ENCODE peak calls at places on chromosomes 3 and 15, in six cellular contexts. K is left ventricle myocardium inferior; J is neural progenitor cell; L is foreskin fibroblast; Z is CD4-positive, alpha-beta T cell; O is GM13976. M is an unnamed sample.

GRCh38 chr15:83200589-83200988 is 7.0 kb downstream of the HDGFL3 start:
- DNase-seq in K (no peak), J (no peak), L (no peak), Z (no peak), O (no peak), M (no peak)

GRCh38 chr3:128846501-128846900 is 32.9 kb upstream of the ACAD9 start:
- DNase-seq in K (no peak), J (no peak), L (no peak), Z (no peak), O (no peak), M (peak)

GRCh38 chr3:59116138-59116537 is 66.3 kb upstream of the CFAP20DC start:
- DNase-seq in K (no peak), J (no peak), L (peak), Z (no peak), O (no peak), M (no peak)

GRCh38 chr3:113730550-113730949 is 15.5 kb downstream of the NAA50 start:
- DNase-seq in K (no peak), J (no peak), L (no peak), Z (no peak), O (no peak), M (no peak)

GRCh38 chr15:57079446-57079845 is 161.0 kb downstream of the TCF12 start:
- DNase-seq in K (no peak), J (peak), L (no peak), Z (peak), O (no peak), M (peak)

GRCh38 chr3:128328546-128329458 is 137.9 kb downstream of the DNAJB8 start:
- DNase-seq in K (no peak), J (no peak), L (no peak), Z (no peak), O (no peak), M (no peak)

GRCh38 chr3:143600762-143601161 is 247.5 kb downstream of the SLC9A9 start:
- DNase-seq in K (no peak), J (no peak), L (no peak), Z (no peak), O (no peak), M (no peak)

GRCh38 chr3:108180214-108180613 is 42.0 kb downstream of the IFT57 start:
- DNase-seq in K (no peak), J (no peak), L (peak), Z (no peak), O (no peak), M (no peak)

GRCh38 chr15:43941555-43941954 is 114.8 kb downstream of the WDR76 start:
- DNase-seq in K (no peak), J (no peak), L (no peak), Z (no peak), O (peak), M (no peak)

GRCh38 chr15:27127834-27128570 is 157.0 kb downstream of the GABRG3 start:
- DNase-seq in K (no peak), J (no peak), L (no peak), Z (no peak), O (no peak), M (no peak)

GRCh38 chr3:195916291-195916690 is 7.9 kb upstream of the TNK2 start:
- DNase-seq in K (peak), J (no peak), L (no peak), Z (no peak), O (no peak), M (no peak)

GRCh38 chr3:73508330-73508954 is 116.3 kb downstream of the PDZRN3 start:
- DNase-seq in K (no peak), J (peak), L (peak), Z (no peak), O (peak), M (peak)

GRCh38 chr15:95277266-95277665 is 1045.9 kb downstream of the MCTP2 start:
- DNase-seq in K (no peak), J (no peak), L (peak), Z (no peak), O (no peak), M (no peak)

GRCh38 chr3:107997666-107998065 is 93.2 kb downstream of the CD47 start:
- DNase-seq in K (no peak), J (no peak), L (peak), Z (no peak), O (no peak), M (no peak)

GRCh38 chr3:187661267-187661666 is 8.9 kb downstream of the SST start:
- DNase-seq in K (no peak), J (no peak), L (no peak), Z (no peak), O (no peak), M (no peak)

GRCh38 chr3:110583373-110583935 is 488.2 kb upstream of the NECTIN3 start:
- DNase-seq in K (no peak), J (peak), L (peak), Z (no peak), O (no peak), M (no peak)

GRCh38 chr3:14253022-14253761 is 74.6 kb downstream of the LSM3 start:
- DNase-seq in K (no peak), J (no peak), L (peak), Z (no peak), O (no peak), M (no peak)

GRCh38 chr3:46892285-46893145 is 15.0 kb downstream of the PTH1R start:
- DNase-seq in K (peak), J (peak), L (peak), Z (no peak), O (no peak), M (no peak)

GRCh38 chr3:127150915-127151564 is 41.9 kb upstream of the PRR23E start:
- DNase-seq in K (no peak), J (no peak), L (no peak), Z (no peak), O (no peak), M (no peak)

GRCh38 chr15:48493084-48493762 is 152.3 kb downstream of the FBN1 start:
- DNase-seq in K (no peak), J (no peak), L (peak), Z (no peak), O (no peak), M (no peak)

GRCh38 chr3:10547413-10547812 is 42.0 kb upstream of the ATP2B2 start:
- DNase-seq in K (no peak), J (no peak), L (no peak), Z (no peak), O (no peak), M (no peak)

GRCh38 chr15:48406240-48406891 is 75.1 kb downstream of the DUT start:
- DNase-seq in K (no peak), J (no peak), L (no peak), Z (no peak), O (no peak), M (no peak)

GRCh38 chr15:31392761-31393401 is 66.2 kb downstream of the KLF13 start:
- DNase-seq in K (peak), J (peak), L (peak), Z (no peak), O (peak), M (no peak)

GRCh38 chr15:41966920-41967465 is 5.4 kb downstream of the EHD4 start:
- DNase-seq in K (no peak), J (no peak), L (no peak), Z (no peak), O (no peak), M (no peak)

GRCh38 chr15:66569461-66570137 is 3.8 kb upstream of the LCTL start:
- DNase-seq in K (no peak), J (no peak), L (no peak), Z (no peak), O (no peak), M (no peak)

GRCh38 chr3:29385056-29385455 is 104.2 kb downstream of the RBMS3 start:
- DNase-seq in K (no peak), J (peak), L (peak), Z (no peak), O (no peak), M (no peak)

GRCh38 chr15:90665288-90666134 is 51.6 kb upstream of the BLM start:
- DNase-seq in K (peak), J (no peak), L (peak), Z (no peak), O (peak), M (peak)

GRCh38 chr3:38805765-38806386 is 10.1 kb downstream of the SCN10A start:
- DNase-seq in K (no peak), J (peak), L (peak), Z (no peak), O (peak), M (peak)

GRCh38 chr15:84904409-84904808 is 19.9 kb downstream of the SLC28A1 start:
- DNase-seq in K (no peak), J (no peak), L (no peak), Z (no peak), O (no peak), M (no peak)

GRCh38 chr3:161415506-161416231 is 44.4 kb upstream of the SPTSSB start:
- DNase-seq in K (no peak), J (no peak), L (peak), Z (no peak), O (no peak), M (no peak)

GRCh38 chr3:60743631-60744164 is 507.6 kb downstream of the FHIT start:
- DNase-seq in K (no peak), J (peak), L (no peak), Z (no peak), O (no peak), M (no peak)

GRCh38 chr3:45462522-45463262 is 74.3 kb downstream of the LARS2 start:
- DNase-seq in K (no peak), J (no peak), L (peak), Z (no peak), O (no peak), M (peak)

GRCh38 chr15:52765779-52766178 is 24.4 kb downstream of the ONECUT1 start:
- DNase-seq in K (no peak), J (peak), L (peak), Z (no peak), O (no peak), M (no peak)

GRCh38 chr15:92377083-92377789 is 16.4 kb upstream of the ST8SIA2 start:
- DNase-seq in K (peak), J (no peak), L (no peak), Z (no peak), O (no peak), M (no peak)

GRCh38 chr15:38853608-38854007 is 289.0 kb upstream of the RASGRP1 start:
- DNase-seq in K (no peak), J (peak), L (peak), Z (no peak), O (no peak), M (peak)

DNA sequence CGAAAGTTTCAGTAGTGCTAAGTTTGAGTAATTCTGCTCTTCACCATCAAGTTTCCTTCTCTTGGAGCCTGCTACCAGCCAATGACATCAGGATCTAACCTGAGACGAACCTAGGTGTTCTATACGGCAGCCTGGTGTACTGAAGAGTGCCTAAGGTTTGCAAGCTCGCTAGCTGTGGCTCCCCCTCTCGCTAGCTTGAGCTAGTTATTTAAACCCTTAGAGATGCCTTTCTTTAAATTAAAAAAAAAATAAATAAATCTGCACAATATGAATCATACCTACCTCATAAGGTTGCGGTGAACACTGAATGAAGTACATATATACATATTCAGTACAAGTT is 1.4 kb upstream of the COL8A1 start:
- DNase-seq in K (no peak), J (peak), L (peak), Z (no peak), O (no peak), M (no peak)
- TF ChIP-seq CTCF in K (no peak), J (no peak), L (no peak), Z (no peak), O (no peak), M (no peak)

DNA sequence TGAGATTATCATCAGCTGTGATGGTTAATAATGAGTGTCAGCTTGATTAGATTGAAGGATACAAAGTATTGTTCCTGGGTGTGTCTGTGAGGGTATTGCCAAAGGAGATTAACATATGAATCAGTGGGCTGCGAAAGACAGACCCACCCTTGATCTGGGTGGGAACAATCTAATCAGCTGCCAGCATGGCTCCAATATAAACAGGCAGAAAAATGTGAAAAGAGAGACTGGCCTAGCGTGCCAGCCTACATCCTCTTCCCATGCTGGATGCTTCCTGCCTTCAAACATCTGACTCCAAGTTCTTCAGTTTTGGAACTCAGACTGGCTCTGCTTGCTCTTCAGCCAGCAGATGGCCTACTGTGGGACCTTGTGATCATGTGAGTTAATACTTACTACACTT is 869.5 kb downstream of the SI start:
- DNase-seq in K (no peak), J (peak), L (no peak), Z (no peak), O (no peak), M (no peak)
- TF ChIP-seq CTCF in K (no peak), J (no peak), L (no peak), Z (no peak), O (no peak), M (no peak)

GRCh38 chr3:190831225-190831624 is 31.3 kb downstream of the GMNC start:
- DNase-seq in K (no peak), J (peak), L (no peak), Z (no peak), O (no peak), M (no peak)
- TF ChIP-seq CTCF in K (no peak), J (no peak), L (no peak), Z (no peak), O (no peak), M (no peak)

GRCh38 chr3:153970735-153971347 is 150.3 kb upstream of the ARHGEF26 start:
- DNase-seq in K (no peak), J (no peak), L (peak), Z (no peak), O (no peak), M (no peak)
- TF ChIP-seq CTCF in K (peak), J (peak), L (peak), Z (no peak), O (peak), M (no peak)

DNA sequence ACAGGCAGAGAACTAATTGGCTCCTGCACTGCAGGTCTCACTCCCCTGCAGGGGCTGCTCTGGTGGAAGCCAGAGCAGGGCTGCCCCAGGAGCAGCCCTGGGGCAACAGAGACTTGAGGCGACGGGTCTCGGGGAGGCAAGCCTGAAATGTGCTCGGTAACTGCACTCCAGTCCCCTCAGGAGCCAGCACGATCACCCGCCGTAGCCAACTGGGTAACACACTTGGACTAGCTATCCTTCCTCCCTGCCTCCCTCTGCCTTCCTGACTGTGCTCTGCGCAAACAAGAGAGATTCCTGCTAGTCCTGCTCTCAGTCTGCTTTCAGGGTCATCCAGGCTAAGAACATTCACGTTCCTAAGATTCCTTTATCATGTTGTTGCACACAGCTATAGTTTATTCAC is 140.7 kb upstream of the NSMCE3 start:
- DNase-seq in K (no peak), J (no peak), L (no peak), Z (no peak), O (no peak), M (no peak)
- TF ChIP-seq CTCF in K (no peak), J (no peak), L (no peak), Z (no peak), O (no peak), M (no peak)

GRCh38 chr15:64982472-64982871 is 7.2 kb downstream of the SPG21 start:
- DNase-seq in K (no peak), J (no peak), L (peak), Z (no peak), O (no peak), M (no peak)

GRCh38 chr15:64987136-64987535 is 2.6 kb downstream of the SPG21 start:
- DNase-seq in K (no peak), J (no peak), L (peak), Z (no peak), O (no peak), M (no peak)

GRCh38 chr15:64979252-64979710 is 10.4 kb downstream of the SPG21 start:
- DNase-seq in K (no peak), J (peak), L (no peak), Z (no peak), O (no peak), M (no peak)

GRCh38 chr15:64985382-64986033 is 4.2 kb downstream of the SPG21 start:
- DNase-seq in K (no peak), J (no peak), L (peak), Z (no peak), O (no peak), M (no peak)

DNA sequence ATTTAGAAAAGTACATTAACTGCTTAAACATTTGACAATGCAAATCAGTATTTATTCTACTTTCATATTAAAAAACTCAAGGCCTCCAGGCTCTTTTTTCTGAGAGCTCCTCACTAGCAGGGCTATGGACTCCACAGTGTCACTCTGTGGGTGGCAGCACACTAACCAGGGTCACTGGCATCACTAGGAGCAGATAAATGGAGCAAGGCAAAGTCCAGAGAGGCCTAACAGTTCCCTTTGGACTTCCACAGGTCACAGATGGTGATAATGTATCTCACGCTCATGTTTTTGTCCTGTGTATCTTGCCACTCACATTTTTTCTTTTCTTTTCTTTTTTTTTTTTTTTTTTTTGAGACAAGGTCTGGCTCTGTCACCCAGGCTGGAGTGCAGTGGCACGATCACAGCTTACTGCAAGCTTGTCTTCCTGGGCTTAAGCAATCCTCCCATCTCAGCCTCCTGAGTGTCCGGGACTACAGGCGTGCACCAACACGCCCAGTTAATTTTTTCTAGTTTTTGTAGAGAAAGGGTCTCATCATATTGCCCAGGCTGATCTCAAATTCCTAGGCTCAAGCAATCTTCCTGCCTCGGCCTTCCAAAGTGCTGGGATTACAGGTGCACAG is 7.8 kb downstream of the SPG21 start:
- DNase-seq in K (no peak), J (no peak), L (no peak), Z (no peak), O (no peak), M (no peak)
- TF ChIP-seq CTCF in K (no peak), J (no peak), L (no peak), Z (no peak), O (no peak), M (no peak)

GRCh38 chr15:100348578-100348977 is 6.8 kb upstream of the ADAMTS17 start:
- DNase-seq in K (no peak), J (no peak), L (no peak), Z (no peak), O (no peak), M (no peak)

GRCh38 chr15:100349321-100349695 is 7.5 kb upstream of the ADAMTS17 start:
- DNase-seq in K (no peak), J (no peak), L (no peak), Z (no peak), O (no peak), M (no peak)

GRCh38 chr15:100353469-100353868 is 11.7 kb upstream of the ADAMTS17 start:
- DNase-seq in K (no peak), J (no peak), L (no peak), Z (no peak), O (no peak), M (no peak)

GRCh38 chr15:100349696-100350433 is 8.1 kb upstream of the ADAMTS17 start:
- DNase-seq in K (peak), J (peak), L (peak), Z (peak), O (peak), M (peak)

DNA sequence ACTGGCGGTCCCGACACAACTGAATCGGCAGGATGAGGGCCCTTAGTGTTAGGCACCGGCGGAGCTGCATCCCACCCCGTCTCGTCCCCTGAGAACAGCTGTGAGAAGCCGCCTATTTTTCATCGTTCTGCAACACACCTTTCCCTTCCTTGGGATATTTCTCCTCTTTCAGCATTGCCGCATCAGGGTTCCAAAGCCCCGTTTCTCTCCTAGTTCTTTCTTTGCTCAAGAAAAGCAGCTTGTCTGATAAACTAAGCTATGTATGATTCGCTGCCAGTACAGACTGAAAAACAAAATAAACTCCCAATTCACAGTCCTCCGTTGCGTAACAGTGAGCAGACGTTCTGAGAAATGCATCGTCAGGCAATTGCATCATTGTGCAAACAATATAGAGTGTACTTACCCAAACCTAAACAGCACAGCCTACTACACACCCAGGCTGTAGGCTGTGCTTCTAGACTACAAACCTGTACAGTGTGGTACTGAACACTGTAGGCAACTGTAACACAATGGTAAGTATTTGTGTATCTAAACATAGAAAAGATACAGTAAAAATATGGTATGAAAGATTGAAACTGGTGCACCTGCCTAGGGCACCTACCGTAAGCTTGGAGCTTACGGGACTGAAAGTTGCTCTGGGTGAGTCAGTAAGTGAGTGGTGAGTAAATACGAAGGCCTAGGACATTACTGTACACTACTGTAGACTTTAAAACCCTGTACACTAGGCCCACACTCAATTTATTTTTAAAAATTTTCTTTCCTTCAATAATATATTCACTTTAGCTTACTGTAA is 8.9 kb upstream of the ADAMTS17 start:
- DNase-seq in K (no peak), J (no peak), L (peak), Z (no peak), O (no peak), M (no peak)
- TF ChIP-seq CTCF in K (no peak), J (no peak), L (no peak), Z (no peak), O (no peak), M (no peak)